ENCODE peak calls at places on chromosomes 4 and X, in four cellular contexts. B is aorta, A is OCI-LY7, G is amniotic stem cell. E is an unnamed sample.

GRCh38 chrX:75522565-75523411 is at the start of gene ZDHHC15:
- DNase-seq in B (peak; percentile 88), G (peak; percentile 17), A (no peak), E (no peak)

GRCh38 chrX:133726211-133726630 is 259.2 kb downstream of the GPC3 start:
- DNase-seq in G (peak; percentile 26), A (no peak), B (no peak), E (no peak)

GRCh38 chr4:10119773-10120172 is 3.2 kb upstream of the WDR1 start:
- DNase-seq in B (no peak), G (no peak), A (no peak), E (no peak)

GRCh38 chr4:112127736-112128322 is 17.4 kb upstream of the FAM241A start:
- DNase-seq in B (no peak), G (no peak), A (no peak), E (no peak)

GRCh38 chr4:69910016-69910782 is 20.7 kb upstream of the CSN1S1 start:
- DNase-seq in A (no peak), G (peak; percentile 35), B (no peak), E (no peak)

GRCh38 chrX:44032479-44032878 is 59.3 kb upstream of the NDP start:
- DNase-seq in A (no peak), B (no peak), G (no peak), E (no peak)

GRCh38 chr4:64617813-64618212 is 208.6 kb upstream of the TECRL start:
- DNase-seq in G (no peak), B (no peak), A (no peak), E (no peak)

GRCh38 chr4:94444771-94445170 is 7.0 kb upstream of the PDLIM5 start:
- DNase-seq in B (no peak), A (no peak), G (no peak), E (no peak)

GRCh38 chr4:76515975-76516853 is 81.2 kb downstream of the SHROOM3 start:
- DNase-seq in A (no peak), G (no peak), B (no peak), E (no peak)

GRCh38 chr4:139227729-139228404 is 50.8 kb upstream of the ELF2 start:
- DNase-seq in A (peak; percentile 73), B (no peak), G (no peak), E (peak; percentile 51)

GRCh38 chr4:160848901-160849735 is 1314.7 kb downstream of the FSTL5 start:
- DNase-seq in G (no peak), A (no peak), B (no peak), E (no peak)

GRCh38 chr4:53932784-53933183 is 131.6 kb downstream of the CHIC2 start:
- DNase-seq in B (no peak), A (no peak), G (peak; percentile 75), E (no peak)

GRCh38 chr4:67700119-67700873 is 659 bp downstream of the UBA6 start:
- DNase-seq in B (no peak), A (peak; percentile 44), G (peak; percentile 18), E (peak; percentile 72)

GRCh38 chrX:8879750-8880149 is 78.6 kb upstream of the FAM9A start:
- DNase-seq in A (peak; percentile 14), G (no peak), B (no peak), E (peak; percentile 72)

GRCh38 chr4:85952518-85952917 is 407.3 kb downstream of the MAPK10 start:
- DNase-seq in A (no peak), B (no peak), G (no peak), E (no peak)

GRCh38 chr4:152038238-152038637 is 277.4 kb upstream of the GATB start:
- DNase-seq in B (no peak), A (no peak), G (no peak), E (no peak)

GRCh38 chr4:25667931-25668557 is 12.4 kb downstream of the SLC34A2 start:
- DNase-seq in A (no peak), B (no peak), G (no peak), E (peak; percentile 62)

GRCh38 chr4:143341186-143341755 is 4.6 kb downstream of the GAB1 start:
- DNase-seq in A (peak; percentile 29), B (no peak), G (no peak), E (no peak)

GRCh38 chr4:95585016-95585695 is 36.4 kb upstream of the UNC5C start:
- DNase-seq in A (no peak), G (no peak), B (no peak), E (no peak)

GRCh38 chrX:154436597-154437397 is at the start of gene GDI1:
- DNase-seq in A (peak; percentile 67), B (peak; percentile 88), G (peak; percentile 0), E (peak; percentile 73)

GRCh38 chrX:29113221-29113620 is 526.0 kb downstream of the IL1RAPL1 start:
- DNase-seq in B (no peak), A (no peak), G (no peak), E (no peak)

GRCh38 chrX:53704294-53704693 is 17.8 kb upstream of the HUWE1 start:
- DNase-seq in G (no peak), B (no peak), A (peak; percentile 77), E (no peak)

GRCh38 chrX:358651-359143 is 28.0 kb downstream of the PPP2R3B start:
- DNase-seq in G (no peak), A (no peak), B (peak; percentile 71), E (no peak)

GRCh38 chr4:127870688-127871087 is 10.0 kb upstream of the PLK4 start:
- DNase-seq in A (no peak), G (peak; percentile 42), B (no peak), E (no peak)

GRCh38 chr4:7830747-7831146 is 108.9 kb downstream of the AFAP1 start:
- DNase-seq in B (no peak), A (no peak), G (no peak), E (peak; percentile 23)

GRCh38 chr4:148164529-148164928 is 277.7 kb downstream of the NR3C2 start:
- DNase-seq in A (no peak), B (no peak), G (no peak), E (no peak)

GRCh38 chr4:11704136-11704535 is 275.4 kb upstream of the HS3ST1 start:
- DNase-seq in B (no peak), A (no peak), G (no peak), E (no peak)

GRCh38 chrX:41875142-41875541 is 48.2 kb downstream of the CASK start:
- DNase-seq in B (no peak), G (no peak), A (no peak), E (no peak)